ENCODE peak calls at places on chromosomes 13 and 19, in six cellular contexts. B is HS-5, T is aorta, A is non-pigmented ciliary epithelial cell, M is tibial artery, Y is PC-3. Q is an unnamed sample.

GRCh38 chr19:4338441-4339350 is at the start of gene STAP2:
- DNase-seq in B (no peak), T (no peak), A (no peak), M (no peak), Y (peak; percentile 77), Q (peak; percentile 32)

GRCh38 chr19:46828484-46828883 is 22.2 kb downstream of the AP2S1 start:
- DNase-seq in B (no peak), T (no peak), A (no peak), M (no peak), Y (peak; percentile 7), Q (no peak)

GRCh38 chr13:46296920-46297319 is 85.2 kb downstream of the LRRC63 start:
- DNase-seq in B (peak; percentile 76), T (no peak), A (peak; percentile 49), M (no peak), Y (peak; percentile 18), Q (no peak)

GRCh38 chr13:30829145-30829544 is 76.9 kb upstream of the MEDAG start:
- DNase-seq in B (peak; percentile 56), T (no peak), A (peak; percentile 60), M (no peak), Y (peak; percentile 78), Q (no peak)

GRCh38 chr13:22848539-22849052 is 332.2 kb upstream of the SGCG start:
- DNase-seq in B (no peak), T (no peak), A (no peak), M (no peak), Y (no peak), Q (no peak)

GRCh38 chr19:14413765-14414171 is 5.4 kb downstream of the DDX39A start:
- DNase-seq in B (no peak), T (no peak), A (no peak), M (no peak), Y (no peak), Q (no peak)

GRCh38 chr19:3061214-3062161 is 807 bp downstream of the TLE5 start:
- DNase-seq in B (no peak), T (peak; percentile 77), A (no peak), M (no peak), Y (no peak), Q (peak; percentile 80)

GRCh38 chr19:47176627-47177090 is 46.0 kb downstream of the SAE1 start:
- DNase-seq in B (peak; percentile 64), T (no peak), A (peak; percentile 93), M (peak; percentile 37), Y (no peak), Q (no peak)

GRCh38 chr19:37930416-37930815 is 23.4 kb downstream of the SIPA1L3 start:
- DNase-seq in B (no peak), T (no peak), A (no peak), M (no peak), Y (peak; percentile 44), Q (no peak)

GRCh38 chr19:46537136-46538097 is 41.8 kb upstream of the PNMA8B start:
- DNase-seq in B (no peak), T (no peak), A (no peak), M (peak; percentile 62), Y (peak; percentile 54), Q (peak; percentile 77)

GRCh38 chr19:32916969-32917611 is 47.5 kb upstream of the SLC7A9 start:
- DNase-seq in B (no peak), T (no peak), A (no peak), M (no peak), Y (no peak), Q (no peak)

GRCh38 chr19:38617764-38618589 is at the start of gene MAP4K1:
- DNase-seq in B (no peak), T (peak; percentile 68), A (no peak), M (peak; percentile 29), Y (no peak), Q (peak; percentile 58)

GRCh38 chr13:49454388-49455015 is 10.4 kb downstream of the SETDB2 start:
- DNase-seq in B (no peak), T (no peak), A (no peak), M (no peak), Y (no peak), Q (no peak)

GRCh38 chr13:70191034-70191433 is 82.8 kb upstream of the KLHL1 start:
- DNase-seq in B (no peak), T (no peak), A (no peak), M (no peak), Y (no peak), Q (no peak)

GRCh38 chr19:32868206-32868950 is 1.2 kb downstream of the SLC7A9 start:
- DNase-seq in B (no peak), T (no peak), A (no peak), M (no peak), Y (no peak), Q (no peak)

GRCh38 chr13:59906413-59907027 is 257.2 kb downstream of the DIAPH3 start:
- DNase-seq in B (no peak), T (no peak), A (peak; percentile 22), M (no peak), Y (peak; percentile 41), Q (no peak)

GRCh38 chr19:41887711-41888382 is 4.9 kb downstream of the ARHGEF1 start:
- DNase-seq in B (no peak), T (no peak), A (peak; percentile 38), M (no peak), Y (peak; percentile 95), Q (no peak)

GRCh38 chr13:94825507-94825906 is 113.2 kb upstream of the SOX21 start:
- DNase-seq in B (no peak), T (peak; percentile 69), A (no peak), M (peak; percentile 78), Y (no peak), Q (peak; percentile 70)

GRCh38 chr19:32035611-32036010 is 309.8 kb upstream of the ZNF507 start:
- DNase-seq in B (no peak), T (no peak), A (no peak), M (no peak), Y (no peak), Q (no peak)

Q was measured in Right ventricle myocardium superior.